ENCODE peak calls at places on chromosomes 11 and 22, in ten cellular contexts. One of them, this sample, is unnamed.

GRCh38 chr11:60344146-60344545 is 17.1 kb downstream of the MS4A6E start:
- DNase-seq in astrocyte of the cerebellum: no peak
- DNase-seq in choroid plexus epithelial cell: no peak
- DNase-seq in transverse colon: no peak
- DNase-seq in cardiac fibroblast: no peak
- DNase-seq in prostate gland: no peak
- DNase-seq in BE2C: no peak
- DNase-seq in colonic mucosa: no peak
- DNase-seq in endothelial cell of umbilical vein: no peak
- DNase-seq in brain microvascular endothelial cell: no peak
- DNase-seq in this sample: no peak

GRCh38 chr11:31802990-31803812 is 7.9 kb downstream of the PAX6 start:
- DNase-seq in astrocyte of the cerebellum: no peak
- DNase-seq in brain microvascular endothelial cell: no peak
- DNase-seq in colonic mucosa: no peak
- DNase-seq in transverse colon: no peak
- DNase-seq in prostate gland: no peak
- DNase-seq in BE2C: no peak
- DNase-seq in choroid plexus epithelial cell: no peak
- DNase-seq in cardiac fibroblast: no peak
- DNase-seq in endothelial cell of umbilical vein: no peak
- DNase-seq in this sample: no peak

GRCh38 chr22:49415219-49415951 is 412.3 kb downstream of the BRD1 start:
- DNase-seq in choroid plexus epithelial cell: no peak
- DNase-seq in prostate gland: no peak
- DNase-seq in astrocyte of the cerebellum: no peak
- DNase-seq in brain microvascular endothelial cell: no peak
- DNase-seq in colonic mucosa: no peak
- DNase-seq in transverse colon: no peak
- DNase-seq in endothelial cell of umbilical vein: no peak
- DNase-seq in BE2C: no peak
- DNase-seq in cardiac fibroblast: no peak
- DNase-seq in this sample: no peak

GRCh38 chr11:20367313-20367948 is 3.9 kb downstream of the HTATIP2 start:
- DNase-seq in endothelial cell of umbilical vein: peak
- DNase-seq in cardiac fibroblast: peak
- DNase-seq in choroid plexus epithelial cell: peak
- DNase-seq in colonic mucosa: no peak
- DNase-seq in BE2C: peak
- DNase-seq in astrocyte of the cerebellum: peak
- DNase-seq in brain microvascular endothelial cell: peak
- DNase-seq in transverse colon: peak
- DNase-seq in prostate gland: no peak
- DNase-seq in this sample: peak

GRCh38 chr11:123405123-123405592 is 24.9 kb upstream of the GRAMD1B start:
- DNase-seq in transverse colon: no peak
- DNase-seq in choroid plexus epithelial cell: no peak
- DNase-seq in brain microvascular endothelial cell: no peak
- DNase-seq in BE2C: no peak
- DNase-seq in colonic mucosa: no peak
- DNase-seq in cardiac fibroblast: peak
- DNase-seq in endothelial cell of umbilical vein: no peak
- DNase-seq in prostate gland: no peak
- DNase-seq in astrocyte of the cerebellum: no peak
- DNase-seq in this sample: no peak

GRCh38 chr22:46084943-46085830 is 65.1 kb upstream of the PPARA start:
- DNase-seq in endothelial cell of umbilical vein: peak
- DNase-seq in cardiac fibroblast: peak
- DNase-seq in astrocyte of the cerebellum: peak
- DNase-seq in brain microvascular endothelial cell: no peak
- DNase-seq in choroid plexus epithelial cell: no peak
- DNase-seq in transverse colon: peak
- DNase-seq in BE2C: peak
- DNase-seq in prostate gland: peak
- DNase-seq in colonic mucosa: peak
- DNase-seq in this sample: peak

GRCh38 chr22:24153353-24153752 is 27.9 kb upstream of the SUSD2 start:
- DNase-seq in cardiac fibroblast: peak
- DNase-seq in astrocyte of the cerebellum: no peak
- DNase-seq in endothelial cell of umbilical vein: no peak
- DNase-seq in prostate gland: no peak
- DNase-seq in transverse colon: peak
- DNase-seq in BE2C: no peak
- DNase-seq in colonic mucosa: no peak
- DNase-seq in choroid plexus epithelial cell: peak
- DNase-seq in brain microvascular endothelial cell: peak
- DNase-seq in this sample: no peak

GRCh38 chr22:42820075-42820763 is 36.9 kb downstream of the ARFGAP3 start:
- DNase-seq in cardiac fibroblast: peak
- DNase-seq in colonic mucosa: no peak
- DNase-seq in astrocyte of the cerebellum: peak
- DNase-seq in BE2C: no peak
- DNase-seq in choroid plexus epithelial cell: peak
- DNase-seq in prostate gland: no peak
- DNase-seq in transverse colon: no peak
- DNase-seq in brain microvascular endothelial cell: peak
- DNase-seq in endothelial cell of umbilical vein: peak
- DNase-seq in this sample: peak

GRCh38 chr22:19120829-19121630 is 1.2 kb downstream of the DGCR2 start:
- DNase-seq in endothelial cell of umbilical vein: no peak
- DNase-seq in BE2C: no peak
- DNase-seq in choroid plexus epithelial cell: peak
- DNase-seq in brain microvascular endothelial cell: peak
- DNase-seq in astrocyte of the cerebellum: no peak
- DNase-seq in cardiac fibroblast: peak
- DNase-seq in prostate gland: peak
- DNase-seq in transverse colon: peak
- DNase-seq in colonic mucosa: peak
- DNase-seq in this sample: peak

GRCh38 chr11:61828379-61828628 is 204 bp downstream of the FADS2 start:
- DNase-seq in choroid plexus epithelial cell: no peak
- DNase-seq in brain microvascular endothelial cell: no peak
- DNase-seq in BE2C: no peak
- DNase-seq in astrocyte of the cerebellum: no peak
- DNase-seq in colonic mucosa: no peak
- DNase-seq in transverse colon: no peak
- DNase-seq in cardiac fibroblast: no peak
- DNase-seq in endothelial cell of umbilical vein: no peak
- DNase-seq in prostate gland: no peak
- DNase-seq in this sample: no peak

GRCh38 chr11:61827573-61828378 is at the start of gene FADS2:
- DNase-seq in cardiac fibroblast: peak
- DNase-seq in prostate gland: peak
- DNase-seq in transverse colon: peak
- DNase-seq in BE2C: peak
- DNase-seq in choroid plexus epithelial cell: peak
- DNase-seq in endothelial cell of umbilical vein: peak
- DNase-seq in colonic mucosa: peak
- DNase-seq in brain microvascular endothelial cell: peak
- DNase-seq in astrocyte of the cerebellum: peak
- DNase-seq in this sample: peak

GRCh38 chr11:61830318-61831105 is 2.4 kb downstream of the FADS2 start:
- DNase-seq in choroid plexus epithelial cell: peak
- DNase-seq in BE2C: no peak
- DNase-seq in colonic mucosa: no peak
- DNase-seq in brain microvascular endothelial cell: no peak
- DNase-seq in cardiac fibroblast: peak
- DNase-seq in prostate gland: peak
- DNase-seq in transverse colon: no peak
- DNase-seq in astrocyte of the cerebellum: no peak
- DNase-seq in endothelial cell of umbilical vein: no peak
- DNase-seq in this sample: no peak

GRCh38 chr11:61828629-61829407 is 718 bp downstream of the FADS2 start:
- DNase-seq in transverse colon: no peak
- DNase-seq in prostate gland: peak
- DNase-seq in astrocyte of the cerebellum: no peak
- DNase-seq in BE2C: peak
- DNase-seq in choroid plexus epithelial cell: peak
- DNase-seq in endothelial cell of umbilical vein: peak
- DNase-seq in colonic mucosa: peak
- DNase-seq in brain microvascular endothelial cell: no peak
- DNase-seq in cardiac fibroblast: peak
- DNase-seq in this sample: peak

DNA sequence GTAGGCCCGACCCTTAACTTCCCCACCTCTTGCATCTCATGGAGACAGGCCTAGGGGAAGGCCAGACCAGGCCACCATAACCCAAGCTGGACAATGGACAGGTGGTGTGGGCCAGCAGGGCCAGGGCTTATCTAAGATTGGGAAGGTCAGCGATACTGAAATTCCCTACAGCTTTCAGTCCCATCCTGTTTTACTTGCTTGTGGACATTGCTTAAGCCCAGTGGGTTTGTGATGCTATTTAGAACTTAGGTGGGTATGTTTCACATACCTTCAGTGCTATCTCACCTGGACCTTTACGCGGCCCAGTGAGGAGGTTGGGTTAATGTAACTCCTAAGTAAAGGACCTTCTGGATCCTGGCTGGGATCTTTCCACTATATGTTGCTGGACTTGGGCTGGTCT is 1.7 kb downstream of the FADS2 start:
- DNase-seq in brain microvascular endothelial cell: no peak
- DNase-seq in transverse colon: no peak
- DNase-seq in prostate gland: no peak
- DNase-seq in choroid plexus epithelial cell: no peak
- DNase-seq in colonic mucosa: no peak
- DNase-seq in BE2C: no peak
- DNase-seq in endothelial cell of umbilical vein: no peak
- DNase-seq in astrocyte of the cerebellum: no peak
- DNase-seq in cardiac fibroblast: no peak
- DNase-seq in this sample: no peak
- H3K4me3 ChIP-seq in brain microvascular endothelial cell: peak
- H3K4me3 ChIP-seq in transverse colon: no peak
- H3K4me3 ChIP-seq in prostate gland: peak
- H3K4me3 ChIP-seq in choroid plexus epithelial cell: peak
- H3K4me3 ChIP-seq in colonic mucosa: no peak
- H3K4me3 ChIP-seq in BE2C: peak
- H3K4me3 ChIP-seq in endothelial cell of umbilical vein: peak
- H3K4me3 ChIP-seq in astrocyte of the cerebellum: peak
- H3K4me3 ChIP-seq in cardiac fibroblast: peak
- H3K4me3 ChIP-seq in this sample: peak

GRCh38 chr11:57662893-57663292 is 5.0 kb upstream of the ZDHHC5 start:
- DNase-seq in astrocyte of the cerebellum: no peak
- DNase-seq in prostate gland: no peak
- DNase-seq in cardiac fibroblast: no peak
- DNase-seq in colonic mucosa: no peak
- DNase-seq in transverse colon: no peak
- DNase-seq in brain microvascular endothelial cell: no peak
- DNase-seq in BE2C: no peak
- DNase-seq in endothelial cell of umbilical vein: no peak
- DNase-seq in choroid plexus epithelial cell: no peak
- DNase-seq in this sample: no peak
- TF ChIP-seq CTCF in astrocyte of the cerebellum: no peak
- TF ChIP-seq CTCF in prostate gland: no peak
- TF ChIP-seq CTCF in cardiac fibroblast: no peak
- TF ChIP-seq CTCF in colonic mucosa: no peak
- TF ChIP-seq CTCF in transverse colon: no peak
- TF ChIP-seq CTCF in brain microvascular endothelial cell: no peak
- TF ChIP-seq CTCF in BE2C: no peak
- TF ChIP-seq CTCF in endothelial cell of umbilical vein: no peak
- TF ChIP-seq CTCF in choroid plexus epithelial cell: peak
- TF ChIP-seq CTCF in this sample: no peak

GRCh38 chr11:78417888-78418583 is 416 bp upstream of the GAB2 start:
- DNase-seq in astrocyte of the cerebellum: no peak
- DNase-seq in colonic mucosa: peak
- DNase-seq in transverse colon: peak
- DNase-seq in BE2C: peak
- DNase-seq in choroid plexus epithelial cell: peak
- DNase-seq in brain microvascular endothelial cell: peak
- DNase-seq in cardiac fibroblast: peak
- DNase-seq in prostate gland: peak
- DNase-seq in endothelial cell of umbilical vein: peak
- DNase-seq in this sample: peak
- H3K4me3 ChIP-seq in astrocyte of the cerebellum: peak
- H3K4me3 ChIP-seq in colonic mucosa: peak
- H3K4me3 ChIP-seq in transverse colon: peak
- H3K4me3 ChIP-seq in BE2C: peak
- H3K4me3 ChIP-seq in choroid plexus epithelial cell: peak
- H3K4me3 ChIP-seq in brain microvascular endothelial cell: peak
- H3K4me3 ChIP-seq in cardiac fibroblast: peak
- H3K4me3 ChIP-seq in prostate gland: peak
- H3K4me3 ChIP-seq in endothelial cell of umbilical vein: peak
- H3K4me3 ChIP-seq in this sample: peak

GRCh38 chr11:64384981-64385952 is 26.3 kb downstream of the RPS6KA4 start:
- DNase-seq in brain microvascular endothelial cell: no peak
- DNase-seq in BE2C: peak
- DNase-seq in astrocyte of the cerebellum: no peak
- DNase-seq in colonic mucosa: no peak
- DNase-seq in transverse colon: no peak
- DNase-seq in endothelial cell of umbilical vein: no peak
- DNase-seq in prostate gland: no peak
- DNase-seq in cardiac fibroblast: no peak
- DNase-seq in choroid plexus epithelial cell: no peak
- DNase-seq in this sample: no peak

GRCh38 chr11:64385953-64386704 is 27.2 kb downstream of the RPS6KA4 start:
- DNase-seq in brain microvascular endothelial cell: peak
- DNase-seq in transverse colon: no peak
- DNase-seq in endothelial cell of umbilical vein: no peak
- DNase-seq in astrocyte of the cerebellum: no peak
- DNase-seq in choroid plexus epithelial cell: peak
- DNase-seq in prostate gland: no peak
- DNase-seq in colonic mucosa: no peak
- DNase-seq in BE2C: no peak
- DNase-seq in cardiac fibroblast: no peak
- DNase-seq in this sample: peak

GRCh38 chr11:64382586-64382985 is 23.6 kb downstream of the RPS6KA4 start:
- DNase-seq in prostate gland: no peak
- DNase-seq in transverse colon: no peak
- DNase-seq in colonic mucosa: no peak
- DNase-seq in endothelial cell of umbilical vein: no peak
- DNase-seq in choroid plexus epithelial cell: no peak
- DNase-seq in cardiac fibroblast: no peak
- DNase-seq in brain microvascular endothelial cell: no peak
- DNase-seq in astrocyte of the cerebellum: no peak
- DNase-seq in BE2C: no peak
- DNase-seq in this sample: no peak

GRCh38 chr11:64383580-64383979 is 24.6 kb downstream of the RPS6KA4 start:
- DNase-seq in endothelial cell of umbilical vein: no peak
- DNase-seq in brain microvascular endothelial cell: no peak
- DNase-seq in BE2C: no peak
- DNase-seq in astrocyte of the cerebellum: no peak
- DNase-seq in colonic mucosa: no peak
- DNase-seq in transverse colon: no peak
- DNase-seq in choroid plexus epithelial cell: no peak
- DNase-seq in prostate gland: no peak
- DNase-seq in cardiac fibroblast: no peak
- DNase-seq in this sample: no peak

DNA sequence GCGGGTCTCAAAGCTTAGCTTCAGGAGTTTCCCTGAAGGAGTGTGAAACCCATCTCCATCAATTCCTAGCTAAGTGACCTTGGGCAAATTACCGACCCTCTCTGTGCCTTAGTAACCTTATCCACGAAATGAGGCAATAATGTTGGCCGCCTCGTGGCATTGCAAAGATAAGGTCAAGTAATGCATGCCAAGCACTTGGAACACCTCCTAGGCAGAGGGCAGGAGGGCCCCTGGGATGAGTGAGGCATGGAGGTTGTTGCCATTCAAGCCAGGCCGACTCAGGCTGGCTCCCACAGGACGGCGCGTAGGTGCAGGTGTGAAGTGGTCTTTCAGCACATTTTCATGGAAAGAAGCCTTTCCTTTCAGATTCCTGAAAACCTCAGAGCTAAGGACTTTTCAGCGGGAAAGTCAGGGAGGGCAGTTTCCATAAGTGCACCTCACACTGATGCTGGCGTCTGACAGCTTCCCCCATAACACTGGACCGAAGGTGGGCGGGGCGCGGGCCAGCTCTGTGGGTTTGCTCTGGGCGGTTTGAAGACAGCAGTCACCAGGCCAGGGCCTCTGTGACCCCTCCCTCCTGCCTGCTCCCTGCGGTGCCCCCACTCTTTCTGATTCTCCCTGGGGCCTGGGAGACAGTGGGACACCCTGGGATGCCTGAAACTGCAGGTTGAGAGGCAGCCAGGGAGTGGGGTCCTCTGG is 25.2 kb downstream of the RPS6KA4 start:
- DNase-seq in prostate gland: no peak
- DNase-seq in astrocyte of the cerebellum: no peak
- DNase-seq in BE2C: no peak
- DNase-seq in choroid plexus epithelial cell: no peak
- DNase-seq in colonic mucosa: no peak
- DNase-seq in cardiac fibroblast: peak
- DNase-seq in brain microvascular endothelial cell: no peak
- DNase-seq in endothelial cell of umbilical vein: no peak
- DNase-seq in transverse colon: no peak
- DNase-seq in this sample: no peak
- TF ChIP-seq CTCF in prostate gland: no peak
- TF ChIP-seq CTCF in astrocyte of the cerebellum: no peak
- TF ChIP-seq CTCF in BE2C: no peak
- TF ChIP-seq CTCF in choroid plexus epithelial cell: no peak
- TF ChIP-seq CTCF in colonic mucosa: no peak
- TF ChIP-seq CTCF in cardiac fibroblast: no peak
- TF ChIP-seq CTCF in brain microvascular endothelial cell: no peak
- TF ChIP-seq CTCF in endothelial cell of umbilical vein: no peak
- TF ChIP-seq CTCF in transverse colon: no peak
- TF ChIP-seq CTCF in this sample: no peak